ENCODE peak calls at places on chromosomes 16 and 17, in four cellular contexts. W is heart left ventricle, M is NCI-H748 treated with DMSO at 0.1 percent for 48 hours, V is HuH-7.5. A is an unnamed sample.

GRCh38 chr17:39670746-39671145 is 2.5 kb downstream of the PNMT start:
- DNase-seq in W (peak), M (no peak), V (no peak), A (no peak)

GRCh38 chr17:42791948-42792347 is 6.6 kb downstream of the COA3 start:
- DNase-seq in M (no peak), W (no peak), V (no peak), A (no peak)

GRCh38 chr16:58021661-58022551 is 3.6 kb upstream of the MMP15 start:
- DNase-seq in V (no peak), M (no peak), W (peak), A (no peak)

GRCh38 chr17:51298508-51299371 is 38.4 kb downstream of the UTP18 start:
- DNase-seq in M (peak), W (no peak), V (peak), A (no peak)

GRCh38 chr17:2064980-2065785 is 10.3 kb downstream of the HIC1 start:
- DNase-seq in M (no peak), V (no peak), W (peak), A (no peak)

GRCh38 chr16:57577691-57578224 is 35.3 kb downstream of the ADGRG5 start:
- DNase-seq in V (no peak), M (no peak), W (no peak), A (no peak)

GRCh38 chr16:12771341-12771798 is 32.3 kb downstream of the CPPED1 start:
- DNase-seq in W (no peak), M (no peak), V (no peak), A (no peak)

GRCh38 chr17:72244494-72244893 is 123.7 kb downstream of the SOX9 start:
- DNase-seq in V (no peak), M (no peak), W (no peak), A (no peak)

GRCh38 chr16:646679-647172 is 2.4 kb upstream of the WDR90 start:
- DNase-seq in V (no peak), W (no peak), M (no peak), A (no peak)

GRCh38 chr16:76243620-76244019 is 33.6 kb upstream of the CNTNAP4 start:
- DNase-seq in V (no peak), M (no peak), W (no peak), A (no peak)

GRCh38 chr17:7704601-7705268 is at the start of gene EFNB3:
- DNase-seq in W (no peak), M (peak), V (no peak), A (no peak)

GRCh38 chr17:50241431-50241830 is 32.8 kb upstream of the TMEM92 start:
- DNase-seq in V (no peak), W (no peak), M (no peak), A (no peak)

GRCh38 chr16:49876716-49877129 is 20.8 kb upstream of the ZNF423 start:
- DNase-seq in V (peak), M (no peak), W (peak), A (no peak)

GRCh38 chr17:50683434-50684287 is 24.1 kb downstream of the ANKRD40 start:
- DNase-seq in M (no peak), V (no peak), W (no peak), A (no peak)

GRCh38 chr17:66542967-66543525 is 240.6 kb downstream of the PRKCA start:
- DNase-seq in V (no peak), M (no peak), W (no peak), A (peak)

GRCh38 chr17:39626671-39627169 is at the start of gene PPP1R1B:
- DNase-seq in V (no peak), W (no peak), M (no peak), A (no peak)

A was measured in SK-N-MC.